ENCODE peak calls at places on chromosomes 1 and 21, in six cellular contexts. O is body of pancreas, N is left kidney, Y is frontal cortex, C is pulmonary artery endothelial cell, D is cardiac septum. M is an unnamed sample.

GRCh38 chr21:26842976-26843911 is 2.0 kb downstream of the ADAMTS1 start:
- DNase-seq in O (peak; percentile 97), N (peak; percentile 93), Y (peak; percentile 79), C (peak; percentile 83), D (peak; percentile 95), M (peak; percentile 90)

GRCh38 chr1:178908358-178908757 is 37.5 kb upstream of the ANGPTL1 start:
- DNase-seq in O (no peak), N (no peak), Y (no peak), C (no peak), D (no peak), M (no peak)

GRCh38 chr1:30984167-30984870 is 75.8 kb upstream of the SDC3 start:
- DNase-seq in O (no peak), N (no peak), Y (no peak), C (no peak), D (no peak), M (no peak)

GRCh38 chr1:1059494-1060280 is 14.4 kb downstream of the RNF223 start:
- DNase-seq in O (peak; percentile 95), N (peak; percentile 89), Y (peak; percentile 96), C (no peak), D (peak; percentile 87), M (peak; percentile 94)

GRCh38 chr1:160742428-160743127 is 3.5 kb downstream of the SLAMF7 start:
- DNase-seq in O (no peak), N (no peak), Y (no peak), C (no peak), D (no peak), M (no peak)

GRCh38 chr1:209613351-209614150 is 30.0 kb downstream of the CAMK1G start:
- DNase-seq in O (no peak), N (no peak), Y (no peak), C (no peak), D (no peak), M (peak; percentile 10)

GRCh38 chr1:231424950-231425805 is 3.1 kb upstream of the EGLN1 start:
- DNase-seq in O (peak; percentile 85), N (no peak), Y (no peak), C (no peak), D (no peak), M (no peak)

GRCh38 chr1:205493241-205494085 is 11.0 kb upstream of the CDK18 start:
- DNase-seq in O (peak; percentile 40), N (no peak), Y (peak; percentile 58), C (no peak), D (no peak), M (no peak)

GRCh38 chr1:24866211-24867063 is 63.6 kb downstream of the RUNX3 start:
- DNase-seq in O (no peak), N (no peak), Y (no peak), C (no peak), D (no peak), M (no peak)

GRCh38 chr1:222462598-222462997 is 85.3 kb downstream of the HHIPL2 start:
- DNase-seq in O (no peak), N (no peak), Y (no peak), C (no peak), D (no peak), M (no peak)

GRCh38 chr1:226185153-226186036 is 1.1 kb downstream of the ACBD3 start:
- DNase-seq in O (no peak), N (peak; percentile 24), Y (no peak), C (no peak), D (no peak), M (no peak)

GRCh38 chr21:41369105-41369914 is 7.5 kb downstream of the MX2 start:
- DNase-seq in O (peak; percentile 21), N (peak; percentile 81), Y (no peak), C (no peak), D (peak; percentile 75), M (peak; percentile 63)

GRCh38 chr1:1040004-1040991 is 20.4 kb downstream of the AGRN start:
- DNase-seq in O (peak; percentile 80), N (peak; percentile 90), Y (peak; percentile 98), C (peak; percentile 59), D (no peak), M (peak; percentile 88)

GRCh38 chr1:54499097-54500029 is 48.7 kb upstream of the ACOT11 start:
- DNase-seq in O (peak; percentile 62), N (peak; percentile 92), Y (peak; percentile 54), C (no peak), D (no peak), M (no peak)

GRCh38 chr1:76782777-76783176 is 84.5 kb upstream of the ST6GALNAC5 start:
- DNase-seq in O (no peak), N (peak; percentile 50), Y (no peak), C (no peak), D (no peak), M (no peak)

GRCh38 chr1:207828485-207829158 is 76.8 kb downstream of the CD46 start:
- DNase-seq in O (peak; percentile 85), N (peak; percentile 92), Y (peak; percentile 58), C (peak; percentile 79), D (peak; percentile 87), M (peak; percentile 85)

GRCh38 chr1:51331206-51332100 is 1.1 kb upstream of the TTC39A start:
- DNase-seq in O (peak; percentile 60), N (peak; percentile 75), Y (peak; percentile 67), C (no peak), D (no peak), M (no peak)

GRCh38 chr1:107936498-107937481 is 28.2 kb downstream of the VAV3 start:
- DNase-seq in O (no peak), N (peak; percentile 10), Y (peak; percentile 24), C (peak; percentile 60), D (peak; percentile 79), M (no peak)

GRCh38 chr1:234890694-234891093 is 237.9 kb downstream of the TOMM20 start:
- DNase-seq in O (no peak), N (no peak), Y (no peak), C (no peak), D (no peak), M (no peak)

GRCh38 chr21:41379901-41380300 is 18.1 kb downstream of the MX2 start:
- DNase-seq in O (no peak), N (no peak), Y (no peak), C (no peak), D (no peak), M (no peak)

GRCh38 chr1:204685236-204686006 is at the start of gene LRRN2:
- DNase-seq in O (peak; percentile 35), N (peak; percentile 65), Y (peak; percentile 72), C (no peak), D (no peak), M (no peak)

GRCh38 chr1:114080511-114081144 is 73.0 kb downstream of the SYT6 start:
- DNase-seq in O (no peak), N (no peak), Y (no peak), C (no peak), D (no peak), M (no peak)

GRCh38 chr1:107483949-107484348 is 343.1 kb downstream of the NTNG1 start:
- DNase-seq in O (no peak), N (no peak), Y (no peak), C (no peak), D (no peak), M (no peak)

GRCh38 chr1:12314328-12314903 is 84.6 kb downstream of the VPS13D start:
- DNase-seq in O (no peak), N (peak; percentile 47), Y (peak; percentile 20), C (no peak), D (no peak), M (no peak)

GRCh38 chr1:193199940-193200339 is 13.5 kb upstream of the B3GALT2 start:
- DNase-seq in O (no peak), N (no peak), Y (no peak), C (no peak), D (no peak), M (no peak)

GRCh38 chr1:55604749-55605148 is 389.6 kb upstream of the USP24 start:
- DNase-seq in O (no peak), N (no peak), Y (no peak), C (no peak), D (no peak), M (no peak)

GRCh38 chr1:236688705-236689104 is 2.4 kb downstream of the ACTN2 start:
- DNase-seq in O (no peak), N (no peak), Y (no peak), C (no peak), D (no peak), M (no peak)

GRCh38 chr1:229781453-229781852 is 155.4 kb downstream of the URB2 start:
- DNase-seq in O (peak; percentile 90), N (peak; percentile 67), Y (no peak), C (no peak), D (no peak), M (peak; percentile 80)

GRCh38 chr1:34331527-34331926 is 154.8 kb downstream of the C1orf94 start:
- DNase-seq in O (no peak), N (no peak), Y (no peak), C (no peak), D (no peak), M (no peak)

GRCh38 chr21:26844258-26845065 is 747 bp downstream of the ADAMTS1 start:
- DNase-seq in O (peak; percentile 71), N (peak; percentile 84), Y (peak; percentile 29), C (no peak), D (no peak), M (peak; percentile 74)

GRCh38 chr1:66723985-66724384 is 28.3 kb upstream of the DYNLT5 start:
- DNase-seq in O (no peak), N (no peak), Y (no peak), C (no peak), D (no peak), M (no peak)

GRCh38 chr1:241406421-241406820 is 49.4 kb upstream of the RGS7 start:
- DNase-seq in O (no peak), N (no peak), Y (no peak), C (no peak), D (no peak), M (no peak)

GRCh38 chr1:23224721-23225648 is 7.7 kb upstream of the HTR1D start:
- DNase-seq in O (no peak), N (peak; percentile 64), Y (no peak), C (peak; percentile 51), D (no peak), M (peak; percentile 28)

GRCh38 chr1:51788938-51789337 is 89.6 kb downstream of the NRDC start:
- DNase-seq in O (no peak), N (no peak), Y (no peak), C (no peak), D (no peak), M (no peak)

GRCh38 chr1:9442986-9443385 is 96.3 kb upstream of the SLC25A33 start:
- DNase-seq in O (no peak), N (no peak), Y (no peak), C (no peak), D (no peak), M (no peak)

M was measured in upper lobe of right lung.